ENCODE peak calls at places on chromosome 10, in four cellular contexts. Y is MM.1S, J is suprapubic skin, K is ovary. F is an unnamed sample.

GRCh38 chr10:70952921-70953320 is 64.6 kb upstream of the PCBD1 start:
- DNase-seq in K (no peak), Y (no peak), J (no peak), F (no peak)

GRCh38 chr10:106566871-106567270 is 597.6 kb downstream of the SORCS1 start:
- DNase-seq in J (no peak), K (no peak), Y (no peak), F (no peak)

GRCh38 chr10:108230478-108231170 is 1066.1 kb upstream of the SORCS1 start:
- DNase-seq in Y (no peak), J (no peak), K (no peak), F (no peak)

GRCh38 chr10:16510843-16511242 is 10.8 kb downstream of the C1QL3 start:
- DNase-seq in Y (no peak), J (no peak), K (no peak), F (no peak)

GRCh38 chr10:46282460-46283216 is 4.2 kb upstream of the ANTXRL start:
- DNase-seq in Y (peak), K (peak), J (peak), F (peak)

GRCh38 chr10:178208-178607 is 43.0 kb downstream of the ZMYND11 start:
- DNase-seq in Y (peak), J (no peak), K (no peak), F (no peak)

GRCh38 chr10:11724938-11725776 is 17.0 kb upstream of the ECHDC3 start:
- DNase-seq in K (no peak), Y (peak), J (no peak), F (no peak)

GRCh38 chr10:107553470-107553869 is 389.0 kb upstream of the SORCS1 start:
- DNase-seq in Y (no peak), J (no peak), K (no peak), F (no peak)

GRCh38 chr10:74746813-74747212 is 79.6 kb upstream of the KAT6B start:
- DNase-seq in K (no peak), J (peak), Y (no peak), F (no peak)

GRCh38 chr10:52805414-52806285 is 33.1 kb upstream of the MBL2 start:
- DNase-seq in K (no peak), Y (no peak), J (no peak), F (no peak)

GRCh38 chr10:28331821-28332220 is 29.0 kb upstream of the MPP7 start:
- DNase-seq in K (no peak), Y (no peak), J (no peak), F (no peak)

GRCh38 chr10:72379062-72379461 is 24.3 kb upstream of the DNAJB12 start:
- DNase-seq in J (no peak), Y (no peak), K (no peak), F (no peak)

GRCh38 chr10:89814278-89814677 is 112.9 kb downstream of the KIF20B start:
- DNase-seq in J (no peak), K (no peak), Y (no peak), F (no peak)

GRCh38 chr10:60350400-60350799 is 39.3 kb downstream of the ANK3 start:
- DNase-seq in Y (no peak), J (no peak), K (no peak), F (no peak)

GRCh38 chr10:127036987-127037386 is 131.8 kb downstream of the DOCK1 start:
- DNase-seq in Y (no peak), J (no peak), K (no peak), F (no peak)

GRCh38 chr10:61662794-61663259 is at the start of gene CABCOCO1:
- DNase-seq in Y (no peak), J (peak), K (peak), F (peak)

GRCh38 chr10:117222552-117223412 is 18.1 kb upstream of the SLC18A2 start:
- DNase-seq in J (peak), Y (no peak), K (no peak), F (no peak)

GRCh38 chr10:70753841-70754621 is 31.1 kb downstream of the TBATA start:
- DNase-seq in J (no peak), Y (no peak), K (no peak), F (no peak)

GRCh38 chr10:72285972-72286521 is 12.3 kb downstream of the DDIT4 start:
- DNase-seq in J (no peak), K (no peak), Y (no peak), F (no peak)

GRCh38 chr10:71627956-71628355 is 91.6 kb downstream of the C10orf105 start:
- DNase-seq in Y (no peak), K (no peak), J (no peak), F (no peak)

GRCh38 chr10:4371691-4372295 is 454.2 kb upstream of the AKR1E2 start:
- DNase-seq in Y (no peak), J (no peak), K (no peak), F (no peak)

GRCh38 chr10:103154464-103155299 is 38.4 kb downstream of the NT5C2 start:
- DNase-seq in K (no peak), J (no peak), Y (no peak), F (no peak)
- H3K27ac ChIP-seq in K (peak), J (peak), Y (no peak), F (no peak)

GRCh38 chr10:43166207-43166878 is 28.1 kb downstream of the CSGALNACT2 start:
- DNase-seq in K (no peak), J (no peak), Y (no peak), F (no peak)
- TF ChIP-seq CTCF in K (no peak), J (no peak), Y (no peak), F (no peak)

DNA sequence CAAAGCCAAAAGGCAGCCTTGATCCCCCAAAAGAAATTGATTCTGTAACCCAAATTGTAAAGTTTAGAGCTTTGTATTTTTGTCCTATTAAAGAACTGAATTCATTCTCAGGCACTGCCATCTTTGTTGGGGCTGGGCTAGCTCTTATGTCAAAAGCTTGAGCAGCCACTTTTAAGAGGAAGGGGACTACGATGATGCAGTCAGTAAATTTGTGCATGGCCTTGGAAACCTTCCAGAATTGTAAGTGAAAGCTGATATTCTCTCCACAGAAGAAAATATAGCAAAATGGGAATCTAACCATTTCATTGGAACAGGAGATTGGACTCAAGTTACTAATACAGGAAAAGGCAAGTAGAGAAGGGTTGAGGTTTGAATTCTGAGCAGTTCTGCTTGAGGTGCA is 50.1 kb downstream of the RBM20 start:
- DNase-seq in K (no peak), J (no peak), Y (no peak), F (no peak)
- H3K4me3 ChIP-seq in K (no peak), J (no peak), Y (no peak), F (no peak)

DNA sequence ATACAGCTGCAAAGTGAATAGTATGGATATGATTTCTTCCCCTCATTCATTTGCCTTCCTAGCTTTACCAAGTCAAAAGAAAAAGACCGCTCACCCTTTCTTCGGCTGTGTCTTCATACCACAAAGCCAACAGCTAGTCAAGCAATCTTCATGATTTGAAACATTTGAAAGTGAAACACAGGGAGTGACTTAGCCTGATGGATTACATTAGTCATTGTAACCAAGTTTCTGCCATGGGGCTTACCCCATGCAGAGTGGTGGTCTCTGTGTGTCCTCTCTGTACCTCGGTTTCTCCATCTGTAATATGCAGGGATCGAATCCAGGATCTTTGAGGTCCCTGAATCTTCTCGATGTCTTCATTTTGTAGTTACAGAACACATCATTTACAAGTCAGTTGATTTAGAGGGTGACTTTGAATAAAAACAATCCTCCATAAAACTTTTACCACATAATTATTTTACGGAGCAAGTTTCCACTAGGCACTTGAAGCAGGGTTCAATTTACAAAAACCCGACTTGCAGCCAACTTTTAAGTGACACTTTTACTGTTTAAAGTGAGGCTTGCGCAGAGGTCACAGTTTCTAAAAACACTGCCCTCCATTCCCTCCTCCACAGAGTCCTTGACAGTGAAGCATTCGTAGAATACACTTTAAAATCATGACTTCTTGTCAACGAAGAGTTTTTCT is 2.2 kb upstream of the LGI1 start:
- DNase-seq in K (no peak), Y (no peak), J (no peak), F (no peak)
- H3K27ac ChIP-seq in K (no peak), Y (no peak), J (no peak), F (no peak)